ENCODE peak calls at places on chromosomes 12 and 14, in seven cellular contexts. One of them, this sample, is unnamed.

GRCh38 chr12:122844366-122844971 is 9.2 kb downstream of the HIP1R start:
- DNase-seq in IMR-90: no peak
- DNase-seq in mesendoderm: no peak
- DNase-seq in mesenchymal stem cell: no peak
- DNase-seq in neuronal stem cell: no peak
- DNase-seq in trophoblast cell: no peak
- DNase-seq in H1: no peak
- DNase-seq in this sample: no peak

GRCh38 chr12:39405580-39405979 is 37.3 kb downstream of the KIF21A start:
- DNase-seq in IMR-90: no peak
- DNase-seq in mesendoderm: no peak
- DNase-seq in mesenchymal stem cell: no peak
- DNase-seq in neuronal stem cell: no peak
- DNase-seq in trophoblast cell: no peak
- DNase-seq in H1: no peak
- DNase-seq in this sample: no peak

GRCh38 chr14:50018236-50019210 is 97.8 kb downstream of the VCPKMT start:
- DNase-seq in IMR-90: peak
- DNase-seq in mesendoderm: no peak
- DNase-seq in mesenchymal stem cell: peak
- DNase-seq in neuronal stem cell: no peak
- DNase-seq in trophoblast cell: peak
- DNase-seq in H1: no peak
- DNase-seq in this sample: no peak

GRCh38 chr12:6280053-6280469 is 30.4 kb upstream of the PLEKHG6 start:
- DNase-seq in IMR-90: peak
- DNase-seq in mesendoderm: peak
- DNase-seq in mesenchymal stem cell: peak
- DNase-seq in neuronal stem cell: no peak
- DNase-seq in trophoblast cell: peak
- DNase-seq in H1: no peak
- DNase-seq in this sample: no peak

GRCh38 chr12:58509116-58509885 is 411.0 kb downstream of the LRIG3 start:
- DNase-seq in IMR-90: peak
- DNase-seq in mesendoderm: no peak
- DNase-seq in mesenchymal stem cell: peak
- DNase-seq in neuronal stem cell: no peak
- DNase-seq in trophoblast cell: no peak
- DNase-seq in H1: no peak
- DNase-seq in this sample: no peak

GRCh38 chr14:105107351-105107750 is 42.1 kb upstream of the GPR132 start:
- DNase-seq in IMR-90: no peak
- DNase-seq in mesendoderm: no peak
- DNase-seq in mesenchymal stem cell: no peak
- DNase-seq in neuronal stem cell: no peak
- DNase-seq in trophoblast cell: no peak
- DNase-seq in H1: no peak
- DNase-seq in this sample: no peak

GRCh38 chr12:65189028-65189718 is 19.8 kb downstream of the LEMD3 start:
- DNase-seq in IMR-90: no peak
- DNase-seq in mesendoderm: no peak
- DNase-seq in mesenchymal stem cell: no peak
- DNase-seq in neuronal stem cell: no peak
- DNase-seq in trophoblast cell: no peak
- DNase-seq in H1: no peak
- DNase-seq in this sample: no peak

GRCh38 chr14:67240168-67240932 is 885 bp upstream of the PALS1 start:
- DNase-seq in IMR-90: peak
- DNase-seq in mesendoderm: peak
- DNase-seq in mesenchymal stem cell: no peak
- DNase-seq in neuronal stem cell: no peak
- DNase-seq in trophoblast cell: peak
- DNase-seq in H1: no peak
- DNase-seq in this sample: peak

GRCh38 chr14:31411218-31411727 is 9.1 kb downstream of the HEATR5A start:
- DNase-seq in IMR-90: peak
- DNase-seq in mesendoderm: no peak
- DNase-seq in mesenchymal stem cell: peak
- DNase-seq in neuronal stem cell: no peak
- DNase-seq in trophoblast cell: no peak
- DNase-seq in H1: no peak
- DNase-seq in this sample: no peak

GRCh38 chr14:79369359-79370332 is 841.7 kb downstream of the DIO2 start:
- DNase-seq in IMR-90: peak
- DNase-seq in mesendoderm: no peak
- DNase-seq in mesenchymal stem cell: peak
- DNase-seq in neuronal stem cell: no peak
- DNase-seq in trophoblast cell: peak
- DNase-seq in H1: no peak
- DNase-seq in this sample: no peak

GRCh38 chr12:41967668-41968649 is 176.7 kb downstream of the GXYLT1 start:
- DNase-seq in IMR-90: no peak
- DNase-seq in mesendoderm: peak
- DNase-seq in mesenchymal stem cell: peak
- DNase-seq in neuronal stem cell: peak
- DNase-seq in trophoblast cell: no peak
- DNase-seq in H1: peak
- DNase-seq in this sample: peak
- H3K4ac ChIP-seq in IMR-90: no peak
- H3K4ac ChIP-seq in mesendoderm: no peak
- H3K4ac ChIP-seq in mesenchymal stem cell: no peak
- H3K4ac ChIP-seq in neuronal stem cell: no peak
- H3K4ac ChIP-seq in trophoblast cell: no peak
- H3K4ac ChIP-seq in H1: no peak
- H3K4ac ChIP-seq in this sample: no peak

DNA sequence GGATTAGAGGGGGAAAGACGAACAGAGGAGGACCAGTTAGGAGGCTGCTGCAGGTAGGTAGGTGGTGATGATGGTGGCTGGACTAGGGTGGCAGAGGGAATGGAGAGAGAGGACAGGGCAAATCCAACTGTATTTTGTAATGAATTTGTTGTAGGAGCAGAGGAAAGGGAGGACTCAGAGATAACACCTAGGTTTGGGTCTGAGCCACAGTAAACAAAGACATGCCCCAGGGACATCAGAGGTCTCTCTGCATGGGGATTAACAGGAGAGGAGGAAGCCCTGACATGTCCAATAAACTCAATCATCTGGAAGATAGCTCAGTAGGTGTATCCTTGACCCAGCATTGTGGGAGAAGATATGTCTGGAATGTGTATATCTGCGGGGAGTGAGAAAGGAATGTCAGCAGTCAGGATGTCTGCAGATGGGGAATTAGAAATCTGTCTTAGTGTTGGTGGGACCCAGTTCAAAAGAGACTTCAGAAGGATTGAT is 4.7 kb upstream of the SLC48A1 start:
- DNase-seq in IMR-90: peak
- DNase-seq in mesendoderm: peak
- DNase-seq in mesenchymal stem cell: no peak
- DNase-seq in neuronal stem cell: no peak
- DNase-seq in trophoblast cell: peak
- DNase-seq in H1: no peak
- DNase-seq in this sample: no peak
- H2BK5ac ChIP-seq in IMR-90: no peak
- H2BK5ac ChIP-seq in mesendoderm: no peak
- H2BK5ac ChIP-seq in mesenchymal stem cell: no peak
- H2BK5ac ChIP-seq in neuronal stem cell: no peak
- H2BK5ac ChIP-seq in trophoblast cell: no peak
- H2BK5ac ChIP-seq in H1: peak
- H2BK5ac ChIP-seq in this sample: no peak

GRCh38 chr12:118299791-118300460 is 72.8 kb downstream of the TAOK3 start:
- DNase-seq in IMR-90: no peak
- DNase-seq in mesendoderm: no peak
- DNase-seq in mesenchymal stem cell: no peak
- DNase-seq in neuronal stem cell: no peak
- DNase-seq in trophoblast cell: no peak
- DNase-seq in H1: no peak
- DNase-seq in this sample: no peak
- H3K4ac ChIP-seq in IMR-90: no peak
- H3K4ac ChIP-seq in mesendoderm: no peak
- H3K4ac ChIP-seq in mesenchymal stem cell: no peak
- H3K4ac ChIP-seq in neuronal stem cell: no peak
- H3K4ac ChIP-seq in trophoblast cell: no peak
- H3K4ac ChIP-seq in H1: no peak
- H3K4ac ChIP-seq in this sample: no peak

GRCh38 chr14:76806446-76806845 is 6.2 kb downstream of the ANGEL1 start:
- DNase-seq in IMR-90: no peak
- DNase-seq in mesendoderm: no peak
- DNase-seq in mesenchymal stem cell: no peak
- DNase-seq in neuronal stem cell: no peak
- DNase-seq in trophoblast cell: no peak
- DNase-seq in H1: no peak
- DNase-seq in this sample: no peak
- H2BK5ac ChIP-seq in IMR-90: no peak
- H2BK5ac ChIP-seq in mesendoderm: no peak
- H2BK5ac ChIP-seq in mesenchymal stem cell: no peak
- H2BK5ac ChIP-seq in neuronal stem cell: no peak
- H2BK5ac ChIP-seq in trophoblast cell: no peak
- H2BK5ac ChIP-seq in H1: no peak
- H2BK5ac ChIP-seq in this sample: no peak

DNA sequence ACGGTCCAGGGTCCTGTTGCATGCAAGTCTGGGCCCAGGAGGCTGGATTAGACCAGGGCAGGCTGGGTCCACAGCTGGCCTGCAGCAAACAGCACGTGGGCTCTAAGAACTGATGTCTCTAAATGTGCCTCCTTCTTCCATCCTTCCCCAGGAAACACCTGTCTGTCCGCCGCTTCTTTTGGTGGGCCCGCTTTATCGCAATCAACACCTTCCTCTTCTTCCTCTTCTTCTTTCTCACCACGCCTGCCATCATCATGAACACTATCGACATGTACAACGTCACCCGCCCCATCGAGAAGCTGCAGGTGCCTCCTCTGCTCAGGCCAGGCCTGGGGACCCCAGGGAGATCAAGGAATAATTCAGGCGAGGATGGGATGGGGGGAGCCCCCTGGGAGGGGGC is 28.3 kb downstream of the NGB start:
- DNase-seq in IMR-90: no peak
- DNase-seq in mesendoderm: no peak
- DNase-seq in mesenchymal stem cell: no peak
- DNase-seq in neuronal stem cell: no peak
- DNase-seq in trophoblast cell: no peak
- DNase-seq in H1: no peak
- DNase-seq in this sample: no peak
- H3K4ac ChIP-seq in IMR-90: no peak
- H3K4ac ChIP-seq in mesendoderm: no peak
- H3K4ac ChIP-seq in mesenchymal stem cell: no peak
- H3K4ac ChIP-seq in neuronal stem cell: no peak
- H3K4ac ChIP-seq in trophoblast cell: no peak
- H3K4ac ChIP-seq in H1: no peak
- H3K4ac ChIP-seq in this sample: no peak

DNA sequence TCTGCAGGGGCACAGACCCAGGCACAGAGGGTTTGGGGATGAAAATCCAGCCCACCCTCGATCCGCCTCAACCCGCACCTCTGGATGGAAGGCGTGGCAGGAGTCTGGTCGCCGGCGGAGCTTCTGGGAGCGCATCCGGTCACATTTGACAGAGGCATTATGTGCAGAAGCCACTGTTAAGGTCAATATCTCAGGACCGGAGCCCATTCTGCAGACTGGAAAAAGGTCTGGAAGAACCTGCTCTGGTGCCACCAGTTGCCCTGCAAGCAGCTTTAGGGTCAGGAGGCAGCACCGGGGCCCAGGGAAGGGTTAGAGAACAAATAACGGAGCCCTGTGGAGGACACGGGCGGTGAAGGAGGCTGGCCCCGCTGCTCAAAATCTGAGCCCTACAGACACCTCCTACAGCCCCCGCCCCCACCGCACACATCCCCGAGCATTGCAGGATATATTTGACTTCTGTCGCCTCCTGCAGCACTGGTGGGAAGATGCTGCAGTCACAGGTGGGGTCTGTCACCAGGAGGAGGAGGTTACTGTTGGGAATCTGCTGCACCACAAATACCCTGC is 25.1 kb upstream of the LRTM2 start:
- DNase-seq in IMR-90: no peak
- DNase-seq in mesendoderm: peak
- DNase-seq in mesenchymal stem cell: no peak
- DNase-seq in neuronal stem cell: no peak
- DNase-seq in trophoblast cell: no peak
- DNase-seq in H1: no peak
- DNase-seq in this sample: peak
- H2BK5ac ChIP-seq in IMR-90: no peak
- H2BK5ac ChIP-seq in mesendoderm: no peak
- H2BK5ac ChIP-seq in mesenchymal stem cell: no peak
- H2BK5ac ChIP-seq in neuronal stem cell: no peak
- H2BK5ac ChIP-seq in trophoblast cell: no peak
- H2BK5ac ChIP-seq in H1: no peak
- H2BK5ac ChIP-seq in this sample: no peak

GRCh38 chr12:32178341-32179010 is 71.8 kb downstream of the BICD1 start:
- DNase-seq in IMR-90: no peak
- DNase-seq in mesendoderm: peak
- DNase-seq in mesenchymal stem cell: no peak
- DNase-seq in neuronal stem cell: no peak
- DNase-seq in trophoblast cell: no peak
- DNase-seq in H1: no peak
- DNase-seq in this sample: no peak

GRCh38 chr12:32181498-32182175 is 75.0 kb downstream of the BICD1 start:
- DNase-seq in IMR-90: no peak
- DNase-seq in mesendoderm: no peak
- DNase-seq in mesenchymal stem cell: peak
- DNase-seq in neuronal stem cell: no peak
- DNase-seq in trophoblast cell: no peak
- DNase-seq in H1: no peak
- DNase-seq in this sample: no peak

GRCh38 chr12:32171211-32171610 is 64.6 kb downstream of the BICD1 start:
- DNase-seq in IMR-90: no peak
- DNase-seq in mesendoderm: peak
- DNase-seq in mesenchymal stem cell: no peak
- DNase-seq in neuronal stem cell: no peak
- DNase-seq in trophoblast cell: no peak
- DNase-seq in H1: no peak
- DNase-seq in this sample: no peak

GRCh38 chr12:32179011-32179395 is 72.4 kb downstream of the BICD1 start:
- DNase-seq in IMR-90: no peak
- DNase-seq in mesendoderm: peak
- DNase-seq in mesenchymal stem cell: no peak
- DNase-seq in neuronal stem cell: no peak
- DNase-seq in trophoblast cell: no peak
- DNase-seq in H1: no peak
- DNase-seq in this sample: no peak

GRCh38 chr12:32176606-32177005 is 70.0 kb downstream of the BICD1 start:
- DNase-seq in IMR-90: no peak
- DNase-seq in mesendoderm: no peak
- DNase-seq in mesenchymal stem cell: no peak
- DNase-seq in neuronal stem cell: no peak
- DNase-seq in trophoblast cell: no peak
- DNase-seq in H1: no peak
- DNase-seq in this sample: no peak
- H3K4ac ChIP-seq in IMR-90: no peak
- H3K4ac ChIP-seq in mesendoderm: no peak
- H3K4ac ChIP-seq in mesenchymal stem cell: no peak
- H3K4ac ChIP-seq in neuronal stem cell: no peak
- H3K4ac ChIP-seq in trophoblast cell: no peak
- H3K4ac ChIP-seq in H1: no peak
- H3K4ac ChIP-seq in this sample: no peak